ENCODE peak calls at places on chromosome 3, in six cellular contexts. One of them, this sample, is unnamed.

GRCh38 chr3:139317660-139318430 is 26.0 kb upstream of the MRPS22 start:
- DNase-seq in colonic mucosa: no peak
- DNase-seq in thoracic aorta: no peak
- DNase-seq in uterus: no peak
- DNase-seq in pancreas: no peak
- DNase-seq in neural progenitor cell: no peak
- DNase-seq in this sample: no peak

GRCh38 chr3:184676927-184677326 is 34.9 kb downstream of the MAGEF1 start:
- DNase-seq in colonic mucosa: no peak
- DNase-seq in uterus: no peak
- DNase-seq in thoracic aorta: no peak
- DNase-seq in neural progenitor cell: no peak
- DNase-seq in pancreas: no peak
- DNase-seq in this sample: no peak

GRCh38 chr3:132595036-132595435 is 2.0 kb upstream of the ACKR4 start:
- DNase-seq in pancreas: no peak
- DNase-seq in uterus: no peak
- DNase-seq in thoracic aorta: no peak
- DNase-seq in neural progenitor cell: peak
- DNase-seq in colonic mucosa: no peak
- DNase-seq in this sample: no peak

GRCh38 chr3:122858373-122858772 is 63.5 kb downstream of the SLC49A4 start:
- DNase-seq in neural progenitor cell: no peak
- DNase-seq in pancreas: no peak
- DNase-seq in thoracic aorta: no peak
- DNase-seq in colonic mucosa: no peak
- DNase-seq in uterus: no peak
- DNase-seq in this sample: no peak

GRCh38 chr3:126852536-126852935 is 130.4 kb upstream of the PLXNA1 start:
- DNase-seq in uterus: no peak
- DNase-seq in pancreas: no peak
- DNase-seq in neural progenitor cell: peak
- DNase-seq in thoracic aorta: no peak
- DNase-seq in colonic mucosa: no peak
- DNase-seq in this sample: no peak

GRCh38 chr3:184334470-184335158 is 2.8 kb upstream of the FAM131A start:
- DNase-seq in pancreas: peak
- DNase-seq in neural progenitor cell: no peak
- DNase-seq in colonic mucosa: no peak
- DNase-seq in uterus: no peak
- DNase-seq in thoracic aorta: no peak
- DNase-seq in this sample: no peak

GRCh38 chr3:128033102-128033501 is 19.1 kb upstream of the SEC61A1 start:
- DNase-seq in pancreas: no peak
- DNase-seq in thoracic aorta: no peak
- DNase-seq in uterus: no peak
- DNase-seq in neural progenitor cell: no peak
- DNase-seq in colonic mucosa: no peak
- DNase-seq in this sample: no peak

GRCh38 chr3:10366681-10367101 is 45.8 kb upstream of the SEC13 start:
- DNase-seq in colonic mucosa: no peak
- DNase-seq in uterus: no peak
- DNase-seq in pancreas: no peak
- DNase-seq in neural progenitor cell: peak
- DNase-seq in thoracic aorta: no peak
- DNase-seq in this sample: no peak

GRCh38 chr3:100838157-100838556 is 128.9 kb downstream of the TFG start:
- DNase-seq in colonic mucosa: no peak
- DNase-seq in pancreas: no peak
- DNase-seq in neural progenitor cell: no peak
- DNase-seq in thoracic aorta: no peak
- DNase-seq in uterus: no peak
- DNase-seq in this sample: no peak

GRCh38 chr3:55065331-55065730 is 137.5 kb upstream of the LRTM1 start:
- DNase-seq in pancreas: no peak
- DNase-seq in uterus: no peak
- DNase-seq in neural progenitor cell: peak
- DNase-seq in colonic mucosa: no peak
- DNase-seq in thoracic aorta: no peak
- DNase-seq in this sample: no peak

GRCh38 chr3:136042608-136043221 is 77.2 kb downstream of the PPP2R3A start:
- DNase-seq in pancreas: no peak
- DNase-seq in neural progenitor cell: peak
- DNase-seq in colonic mucosa: no peak
- DNase-seq in uterus: no peak
- DNase-seq in thoracic aorta: no peak
- DNase-seq in this sample: no peak

GRCh38 chr3:72890166-72890925 is 2.5 kb downstream of the GXYLT2 start:
- DNase-seq in thoracic aorta: no peak
- DNase-seq in colonic mucosa: peak
- DNase-seq in pancreas: no peak
- DNase-seq in uterus: no peak
- DNase-seq in neural progenitor cell: no peak
- DNase-seq in this sample: no peak

GRCh38 chr3:13561967-13562366 is 13.0 kb downstream of the FBLN2 start:
- DNase-seq in neural progenitor cell: no peak
- DNase-seq in uterus: no peak
- DNase-seq in colonic mucosa: no peak
- DNase-seq in pancreas: no peak
- DNase-seq in thoracic aorta: no peak
- DNase-seq in this sample: no peak

GRCh38 chr3:63864008-63864871 is 573 bp downstream of the ATXN7 start:
- DNase-seq in neural progenitor cell: no peak
- DNase-seq in colonic mucosa: peak
- DNase-seq in thoracic aorta: no peak
- DNase-seq in uterus: peak
- DNase-seq in pancreas: peak
- DNase-seq in this sample: peak

GRCh38 chr3:122416966-122417365 is 1.1 kb upstream of the WDR5B start:
- DNase-seq in colonic mucosa: no peak
- DNase-seq in pancreas: no peak
- DNase-seq in neural progenitor cell: peak
- DNase-seq in thoracic aorta: no peak
- DNase-seq in uterus: no peak
- DNase-seq in this sample: no peak

GRCh38 chr3:33993631-33994030 is 195.2 kb downstream of the PDCD6IP start:
- DNase-seq in thoracic aorta: no peak
- DNase-seq in neural progenitor cell: no peak
- DNase-seq in pancreas: no peak
- DNase-seq in colonic mucosa: no peak
- DNase-seq in uterus: no peak
- DNase-seq in this sample: no peak

GRCh38 chr3:7503431-7503830 is 642.5 kb downstream of the GRM7 start:
- DNase-seq in colonic mucosa: no peak
- DNase-seq in neural progenitor cell: no peak
- DNase-seq in pancreas: no peak
- DNase-seq in thoracic aorta: no peak
- DNase-seq in uterus: no peak
- DNase-seq in this sample: no peak

GRCh38 chr3:7506606-7507180 is 645.8 kb downstream of the GRM7 start:
- DNase-seq in thoracic aorta: no peak
- DNase-seq in pancreas: no peak
- DNase-seq in colonic mucosa: no peak
- DNase-seq in uterus: no peak
- DNase-seq in neural progenitor cell: no peak
- DNase-seq in this sample: no peak

GRCh38 chr3:7508821-7509220 is 647.9 kb downstream of the GRM7 start:
- DNase-seq in colonic mucosa: no peak
- DNase-seq in thoracic aorta: no peak
- DNase-seq in pancreas: no peak
- DNase-seq in neural progenitor cell: no peak
- DNase-seq in uterus: no peak
- DNase-seq in this sample: no peak

GRCh38 chr3:7504886-7505775 is 644.2 kb downstream of the GRM7 start:
- DNase-seq in thoracic aorta: peak
- DNase-seq in neural progenitor cell: no peak
- DNase-seq in pancreas: no peak
- DNase-seq in uterus: no peak
- DNase-seq in colonic mucosa: no peak
- DNase-seq in this sample: no peak
- TF ChIP-seq CTCF in thoracic aorta: no peak
- TF ChIP-seq CTCF in neural progenitor cell: no peak
- TF ChIP-seq CTCF in pancreas: no peak
- TF ChIP-seq CTCF in uterus: no peak
- TF ChIP-seq CTCF in colonic mucosa: no peak
- TF ChIP-seq CTCF in this sample: no peak

DNA sequence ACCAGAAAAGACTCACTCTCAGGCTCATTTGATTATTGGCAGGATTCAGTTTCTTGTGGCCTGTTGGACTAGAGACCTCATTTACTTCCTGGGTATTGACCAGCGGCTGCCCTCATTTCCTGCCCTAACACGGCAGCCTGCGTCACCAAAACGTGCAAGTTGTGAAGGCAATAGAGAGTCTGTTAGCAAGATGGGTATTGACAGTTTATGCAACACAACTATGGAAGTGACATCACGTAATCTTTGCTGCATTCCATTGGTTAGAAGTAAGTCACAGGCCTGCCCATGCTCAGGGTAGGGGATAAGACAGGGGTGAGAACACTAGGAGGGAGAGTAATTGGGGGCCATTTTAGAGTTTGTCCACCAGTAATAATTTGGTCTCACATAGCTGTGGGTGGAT is 83.1 kb downstream of the EDEM1 start:
- DNase-seq in uterus: no peak
- DNase-seq in pancreas: no peak
- DNase-seq in neural progenitor cell: no peak
- DNase-seq in thoracic aorta: no peak
- DNase-seq in colonic mucosa: no peak
- DNase-seq in this sample: no peak
- TF ChIP-seq CTCF in uterus: no peak
- TF ChIP-seq CTCF in pancreas: no peak
- TF ChIP-seq CTCF in neural progenitor cell: no peak
- TF ChIP-seq CTCF in thoracic aorta: no peak
- TF ChIP-seq CTCF in colonic mucosa: no peak
- TF ChIP-seq CTCF in this sample: no peak

DNA sequence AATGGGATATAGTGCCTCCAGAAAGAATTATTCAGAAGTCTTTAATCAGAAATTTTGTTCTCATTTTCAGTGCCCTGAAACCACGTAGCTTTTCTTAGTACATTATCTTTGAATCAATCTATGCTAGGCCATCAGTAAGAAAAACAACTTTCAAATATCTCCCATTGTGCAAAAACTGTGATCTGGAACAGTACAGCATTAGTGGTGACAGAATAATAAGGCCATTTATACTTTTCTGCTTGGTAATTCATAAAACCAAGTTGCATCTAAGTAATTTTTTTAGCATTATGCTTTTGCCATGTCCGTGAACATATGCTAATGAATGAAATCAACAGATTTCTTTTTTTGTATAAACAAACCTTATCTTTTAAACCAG is 35.4 kb upstream of the ZNF385D start:
- DNase-seq in colonic mucosa: no peak
- DNase-seq in uterus: no peak
- DNase-seq in thoracic aorta: no peak
- DNase-seq in neural progenitor cell: no peak
- DNase-seq in pancreas: no peak
- DNase-seq in this sample: no peak
- TF ChIP-seq CTCF in colonic mucosa: no peak
- TF ChIP-seq CTCF in uterus: no peak
- TF ChIP-seq CTCF in thoracic aorta: no peak
- TF ChIP-seq CTCF in neural progenitor cell: no peak
- TF ChIP-seq CTCF in pancreas: no peak
- TF ChIP-seq CTCF in this sample: no peak

GRCh38 chr3:22170370-22170769 is 419.4 kb upstream of the ZNF385D start:
- DNase-seq in neural progenitor cell: no peak
- DNase-seq in thoracic aorta: no peak
- DNase-seq in uterus: no peak
- DNase-seq in pancreas: no peak
- DNase-seq in colonic mucosa: no peak
- DNase-seq in this sample: no peak

GRCh38 chr3:22176911-22177310 is 425.9 kb upstream of the ZNF385D start:
- DNase-seq in thoracic aorta: no peak
- DNase-seq in pancreas: no peak
- DNase-seq in colonic mucosa: no peak
- DNase-seq in uterus: no peak
- DNase-seq in neural progenitor cell: no peak
- DNase-seq in this sample: no peak

GRCh38 chr3:22172964-22173363 is 422.0 kb upstream of the ZNF385D start:
- DNase-seq in pancreas: no peak
- DNase-seq in colonic mucosa: no peak
- DNase-seq in neural progenitor cell: no peak
- DNase-seq in thoracic aorta: no peak
- DNase-seq in uterus: no peak
- DNase-seq in this sample: no peak

DNA sequence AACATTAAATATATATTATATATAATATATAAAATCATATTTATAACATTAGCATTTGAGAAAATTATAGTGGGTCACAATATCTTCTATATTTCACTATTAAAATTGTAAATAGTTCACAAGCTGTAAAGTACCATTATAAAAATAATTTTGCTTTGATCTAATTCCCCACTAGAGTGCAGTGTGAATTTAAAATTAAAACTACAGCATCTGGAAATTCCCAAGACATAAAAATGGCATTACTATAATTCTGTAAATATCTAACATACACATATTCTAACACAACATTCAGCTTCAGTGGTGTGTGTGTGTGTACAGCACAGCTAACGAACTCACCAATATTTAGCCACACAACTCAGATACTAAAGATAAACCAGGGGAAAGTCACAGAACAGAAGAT is 424.9 kb upstream of the ZNF385D start:
- DNase-seq in pancreas: no peak
- DNase-seq in uterus: no peak
- DNase-seq in neural progenitor cell: no peak
- DNase-seq in colonic mucosa: no peak
- DNase-seq in thoracic aorta: no peak
- DNase-seq in this sample: no peak
- TF ChIP-seq CTCF in pancreas: no peak
- TF ChIP-seq CTCF in uterus: no peak
- TF ChIP-seq CTCF in neural progenitor cell: peak
- TF ChIP-seq CTCF in colonic mucosa: no peak
- TF ChIP-seq CTCF in thoracic aorta: no peak
- TF ChIP-seq CTCF in this sample: peak

GRCh38 chr3:194843543-194843942 is 157.9 kb downstream of the FAM43A start:
- DNase-seq in neural progenitor cell: no peak
- DNase-seq in pancreas: no peak
- DNase-seq in thoracic aorta: no peak
- DNase-seq in colonic mucosa: no peak
- DNase-seq in uterus: no peak
- DNase-seq in this sample: no peak
- TF ChIP-seq CTCF in neural progenitor cell: no peak
- TF ChIP-seq CTCF in pancreas: no peak
- TF ChIP-seq CTCF in thoracic aorta: no peak
- TF ChIP-seq CTCF in colonic mucosa: no peak
- TF ChIP-seq CTCF in uterus: no peak
- TF ChIP-seq CTCF in this sample: no peak

GRCh38 chr3:58021072-58021959 is 13.1 kb downstream of the FLNB start:
- DNase-seq in thoracic aorta: no peak
- DNase-seq in uterus: no peak
- DNase-seq in colonic mucosa: peak
- DNase-seq in neural progenitor cell: no peak
- DNase-seq in pancreas: no peak
- DNase-seq in this sample: no peak
- TF ChIP-seq CTCF in thoracic aorta: no peak
- TF ChIP-seq CTCF in uterus: no peak
- TF ChIP-seq CTCF in colonic mucosa: no peak
- TF ChIP-seq CTCF in neural progenitor cell: no peak
- TF ChIP-seq CTCF in pancreas: no peak
- TF ChIP-seq CTCF in this sample: no peak

DNA sequence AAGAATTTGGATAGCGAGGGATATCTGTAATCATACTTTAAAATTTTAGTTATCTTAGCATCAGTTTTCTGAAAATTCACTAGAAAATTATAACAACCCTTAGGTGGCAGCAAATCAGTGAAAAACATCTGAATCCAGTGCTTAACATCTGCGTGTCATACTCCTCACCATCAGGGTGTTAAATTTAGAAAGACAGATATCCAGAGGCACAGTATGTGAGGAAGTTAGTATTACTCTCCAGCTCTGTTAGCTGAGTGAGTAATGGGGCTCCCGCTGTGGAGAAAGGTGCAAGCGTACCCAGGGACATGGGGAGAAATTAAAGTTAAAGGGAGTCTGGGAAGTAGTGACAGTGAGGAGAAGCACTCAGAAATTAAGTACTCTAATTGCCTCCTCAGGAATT is 50.9 kb downstream of the CEP63 start:
- DNase-seq in thoracic aorta: no peak
- DNase-seq in uterus: no peak
- DNase-seq in pancreas: no peak
- DNase-seq in neural progenitor cell: no peak
- DNase-seq in colonic mucosa: no peak
- DNase-seq in this sample: no peak
- TF ChIP-seq CTCF in thoracic aorta: no peak
- TF ChIP-seq CTCF in uterus: no peak
- TF ChIP-seq CTCF in pancreas: no peak
- TF ChIP-seq CTCF in neural progenitor cell: no peak
- TF ChIP-seq CTCF in colonic mucosa: no peak
- TF ChIP-seq CTCF in this sample: no peak

This sample was measured in D721Med.